ENCODE peak calls at places on chromosome 15, in seven cellular contexts. One of them, this sample, is unnamed.

GRCh38 chr15:66701422-66702034 is 508 bp upstream of the SMAD6 start:
- DNase-seq in fibroblast of mammary gland: peak; percentile 29
- DNase-seq in tibial nerve: no peak
- DNase-seq in AG04449: no peak
- DNase-seq in lower lobe of right lung: peak; percentile 70
- DNase-seq in AG04450: no peak
- DNase-seq in CD4-positive, alpha-beta memory T cell: peak; percentile 46
- DNase-seq in this sample: peak; percentile 64

GRCh38 chr15:57914350-57915055 is 151.0 kb downstream of the ALDH1A2 start:
- DNase-seq in CD4-positive, alpha-beta memory T cell: no peak
- DNase-seq in AG04450: no peak
- DNase-seq in lower lobe of right lung: peak; percentile 67
- DNase-seq in fibroblast of mammary gland: no peak
- DNase-seq in tibial nerve: no peak
- DNase-seq in AG04449: no peak
- DNase-seq in this sample: no peak

GRCh38 chr15:23503546-23503945 is 56.5 kb upstream of the GOLGA6L2 start:
- DNase-seq in lower lobe of right lung: no peak
- DNase-seq in AG04449: no peak
- DNase-seq in CD4-positive, alpha-beta memory T cell: no peak
- DNase-seq in AG04450: no peak
- DNase-seq in tibial nerve: no peak
- DNase-seq in fibroblast of mammary gland: no peak
- DNase-seq in this sample: no peak

GRCh38 chr15:29622637-29623036 is 199.6 kb downstream of the TJP1 start:
- DNase-seq in tibial nerve: no peak
- DNase-seq in fibroblast of mammary gland: no peak
- DNase-seq in AG04450: no peak
- DNase-seq in CD4-positive, alpha-beta memory T cell: no peak
- DNase-seq in AG04449: no peak
- DNase-seq in lower lobe of right lung: no peak
- DNase-seq in this sample: no peak

GRCh38 chr15:48592929-48593328 is 52.6 kb downstream of the FBN1 start:
- DNase-seq in tibial nerve: no peak
- DNase-seq in AG04450: no peak
- DNase-seq in lower lobe of right lung: no peak
- DNase-seq in fibroblast of mammary gland: peak; percentile 42
- DNase-seq in AG04449: no peak
- DNase-seq in CD4-positive, alpha-beta memory T cell: no peak
- DNase-seq in this sample: no peak

GRCh38 chr15:63522143-63522531 is 17.7 kb downstream of the USP3 start:
- DNase-seq in AG04450: no peak
- DNase-seq in fibroblast of mammary gland: peak; percentile 80
- DNase-seq in AG04449: no peak
- DNase-seq in lower lobe of right lung: no peak
- DNase-seq in CD4-positive, alpha-beta memory T cell: no peak
- DNase-seq in tibial nerve: no peak
- DNase-seq in this sample: no peak

GRCh38 chr15:77650285-77650684 is 17.6 kb upstream of the LINGO1 start:
- DNase-seq in lower lobe of right lung: no peak
- DNase-seq in tibial nerve: no peak
- DNase-seq in AG04450: no peak
- DNase-seq in CD4-positive, alpha-beta memory T cell: no peak
- DNase-seq in AG04449: no peak
- DNase-seq in fibroblast of mammary gland: peak; percentile 25
- DNase-seq in this sample: no peak

GRCh38 chr15:40320931-40321371 is 2.5 kb upstream of the INAFM2 start:
- DNase-seq in tibial nerve: peak; percentile 77
- DNase-seq in fibroblast of mammary gland: peak; percentile 65
- DNase-seq in CD4-positive, alpha-beta memory T cell: peak; percentile 65
- DNase-seq in AG04450: no peak
- DNase-seq in AG04449: no peak
- DNase-seq in lower lobe of right lung: no peak
- DNase-seq in this sample: no peak

GRCh38 chr15:67943961-67944674 is 104.3 kb upstream of the RNU6-1 start:
- DNase-seq in lower lobe of right lung: peak; percentile 61
- DNase-seq in tibial nerve: no peak
- DNase-seq in AG04450: no peak
- DNase-seq in CD4-positive, alpha-beta memory T cell: no peak
- DNase-seq in AG04449: no peak
- DNase-seq in fibroblast of mammary gland: peak; percentile 13
- DNase-seq in this sample: peak; percentile 40

GRCh38 chr15:65377105-65377975 is 462 bp downstream of the IGDCC3 start:
- DNase-seq in tibial nerve: no peak
- DNase-seq in lower lobe of right lung: no peak
- DNase-seq in fibroblast of mammary gland: no peak
- DNase-seq in AG04449: no peak
- DNase-seq in AG04450: no peak
- DNase-seq in CD4-positive, alpha-beta memory T cell: no peak
- DNase-seq in this sample: no peak

GRCh38 chr15:73387507-73388255 is 18.9 kb upstream of the HCN4 start:
- DNase-seq in lower lobe of right lung: no peak
- DNase-seq in AG04449: no peak
- DNase-seq in AG04450: no peak
- DNase-seq in CD4-positive, alpha-beta memory T cell: no peak
- DNase-seq in tibial nerve: no peak
- DNase-seq in fibroblast of mammary gland: peak; percentile 70
- DNase-seq in this sample: no peak

GRCh38 chr15:57890878-57891277 is 174.6 kb downstream of the ALDH1A2 start:
- DNase-seq in AG04449: no peak
- DNase-seq in fibroblast of mammary gland: no peak
- DNase-seq in CD4-positive, alpha-beta memory T cell: no peak
- DNase-seq in AG04450: no peak
- DNase-seq in tibial nerve: no peak
- DNase-seq in lower lobe of right lung: no peak
- DNase-seq in this sample: no peak

GRCh38 chr15:85333132-85333831 is 47.1 kb upstream of the AKAP13 start:
- DNase-seq in AG04450: peak; percentile 84
- DNase-seq in tibial nerve: no peak
- DNase-seq in CD4-positive, alpha-beta memory T cell: no peak
- DNase-seq in lower lobe of right lung: no peak
- DNase-seq in fibroblast of mammary gland: peak; percentile 84
- DNase-seq in AG04449: peak; percentile 73
- DNase-seq in this sample: no peak

GRCh38 chr15:55358471-55358870 is 39.4 kb downstream of the PIGB start:
- DNase-seq in AG04449: no peak
- DNase-seq in CD4-positive, alpha-beta memory T cell: no peak
- DNase-seq in AG04450: no peak
- DNase-seq in lower lobe of right lung: no peak
- DNase-seq in fibroblast of mammary gland: no peak
- DNase-seq in tibial nerve: no peak
- DNase-seq in this sample: no peak

GRCh38 chr15:77507151-77507847 is 86.6 kb downstream of the HMG20A start:
- DNase-seq in tibial nerve: peak; percentile 40
- DNase-seq in AG04450: no peak
- DNase-seq in AG04449: no peak
- DNase-seq in fibroblast of mammary gland: peak; percentile 60
- DNase-seq in CD4-positive, alpha-beta memory T cell: no peak
- DNase-seq in lower lobe of right lung: peak; percentile 79
- DNase-seq in this sample: peak; percentile 73

GRCh38 chr15:40928975-40929729 is at the start of gene DLL4:
- DNase-seq in CD4-positive, alpha-beta memory T cell: peak; percentile 38
- DNase-seq in AG04449: no peak
- DNase-seq in AG04450: peak; percentile 24
- DNase-seq in tibial nerve: peak; percentile 12
- DNase-seq in lower lobe of right lung: peak; percentile 86
- DNase-seq in fibroblast of mammary gland: peak; percentile 21
- DNase-seq in this sample: peak; percentile 89

GRCh38 chr15:37483779-37484178 is 383.4 kb upstream of the MEIS2 start:
- DNase-seq in CD4-positive, alpha-beta memory T cell: no peak
- DNase-seq in fibroblast of mammary gland: no peak
- DNase-seq in tibial nerve: no peak
- DNase-seq in lower lobe of right lung: no peak
- DNase-seq in AG04449: no peak
- DNase-seq in AG04450: no peak
- DNase-seq in this sample: no peak

GRCh38 chr15:70140543-70141375 is 43.0 kb upstream of the TLE3 start:
- DNase-seq in AG04449: no peak
- DNase-seq in tibial nerve: no peak
- DNase-seq in lower lobe of right lung: peak; percentile 75
- DNase-seq in AG04450: no peak
- DNase-seq in CD4-positive, alpha-beta memory T cell: peak; percentile 16
- DNase-seq in fibroblast of mammary gland: no peak
- DNase-seq in this sample: no peak

GRCh38 chr15:36191459-36191858 is 388.0 kb upstream of the CDIN1 start:
- DNase-seq in CD4-positive, alpha-beta memory T cell: no peak
- DNase-seq in fibroblast of mammary gland: no peak
- DNase-seq in AG04449: no peak
- DNase-seq in lower lobe of right lung: no peak
- DNase-seq in AG04450: no peak
- DNase-seq in tibial nerve: no peak
- DNase-seq in this sample: no peak

GRCh38 chr15:90030376-90030775 is 29.3 kb downstream of the ZNF710 start:
- DNase-seq in tibial nerve: no peak
- DNase-seq in AG04450: no peak
- DNase-seq in CD4-positive, alpha-beta memory T cell: no peak
- DNase-seq in AG04449: no peak
- DNase-seq in fibroblast of mammary gland: no peak
- DNase-seq in lower lobe of right lung: no peak
- DNase-seq in this sample: no peak

GRCh38 chr15:90025461-90026033 is 24.4 kb downstream of the ZNF710 start:
- DNase-seq in tibial nerve: no peak
- DNase-seq in CD4-positive, alpha-beta memory T cell: no peak
- DNase-seq in lower lobe of right lung: no peak
- DNase-seq in AG04450: no peak
- DNase-seq in AG04449: no peak
- DNase-seq in fibroblast of mammary gland: no peak
- DNase-seq in this sample: no peak

GRCh38 chr15:90031231-90031791 is 30.2 kb downstream of the ZNF710 start:
- DNase-seq in AG04449: no peak
- DNase-seq in AG04450: no peak
- DNase-seq in fibroblast of mammary gland: peak; percentile 86
- DNase-seq in tibial nerve: no peak
- DNase-seq in CD4-positive, alpha-beta memory T cell: peak; percentile 25
- DNase-seq in lower lobe of right lung: no peak
- DNase-seq in this sample: peak; percentile 54

GRCh38 chr15:90029024-90029423 is 27.9 kb downstream of the ZNF710 start:
- DNase-seq in tibial nerve: no peak
- DNase-seq in AG04450: no peak
- DNase-seq in AG04449: no peak
- DNase-seq in fibroblast of mammary gland: no peak
- DNase-seq in CD4-positive, alpha-beta memory T cell: no peak
- DNase-seq in lower lobe of right lung: no peak
- DNase-seq in this sample: no peak

DNA sequence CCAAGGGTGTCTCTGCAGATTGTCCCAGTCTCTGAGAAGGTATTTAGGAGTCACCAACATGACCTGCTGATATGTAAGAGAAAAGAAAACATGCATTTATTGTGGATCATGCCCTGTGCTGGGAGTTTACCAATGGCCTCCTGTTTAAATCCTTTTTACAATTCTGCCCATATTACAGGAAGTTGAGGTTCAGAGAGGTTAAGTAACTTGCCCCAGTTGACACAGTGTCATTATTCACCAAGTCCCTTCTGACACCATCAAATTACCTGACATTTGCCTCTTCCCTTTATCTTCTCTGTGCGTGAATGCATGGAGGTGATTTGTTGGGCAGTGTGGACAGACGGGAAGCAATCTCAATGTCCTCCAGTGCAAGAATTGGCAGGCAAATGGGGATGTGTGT is 27.3 kb downstream of the ZNF710 start:
- DNase-seq in CD4-positive, alpha-beta memory T cell: no peak
- DNase-seq in AG04449: no peak
- DNase-seq in tibial nerve: no peak
- DNase-seq in AG04450: no peak
- DNase-seq in lower lobe of right lung: no peak
- DNase-seq in fibroblast of mammary gland: no peak
- DNase-seq in this sample: no peak
- H3K4me3 ChIP-seq in CD4-positive, alpha-beta memory T cell: no peak overlapping the region
- H3K4me3 ChIP-seq in AG04449: no peak overlapping the region
- H3K4me3 ChIP-seq in tibial nerve: no peak overlapping the region
- H3K4me3 ChIP-seq in AG04450: no peak overlapping the region
- H3K4me3 ChIP-seq in lower lobe of right lung: no peak overlapping the region
- H3K4me3 ChIP-seq in fibroblast of mammary gland: no peak overlapping the region
- H3K4me3 ChIP-seq in this sample: no peak overlapping the region

GRCh38 chr15:44298878-44299277 is 10.4 kb downstream of the GOLM2 start:
- DNase-seq in lower lobe of right lung: no peak
- DNase-seq in CD4-positive, alpha-beta memory T cell: no peak
- DNase-seq in AG04450: no peak
- DNase-seq in AG04449: no peak
- DNase-seq in fibroblast of mammary gland: peak; percentile 3
- DNase-seq in tibial nerve: no peak
- DNase-seq in this sample: no peak
- H3K4me3 ChIP-seq in lower lobe of right lung: no peak overlapping the region
- H3K4me3 ChIP-seq in CD4-positive, alpha-beta memory T cell: no peak overlapping the region
- H3K4me3 ChIP-seq in AG04450: no peak overlapping the region
- H3K4me3 ChIP-seq in AG04449: no peak overlapping the region
- H3K4me3 ChIP-seq in fibroblast of mammary gland: no peak overlapping the region
- H3K4me3 ChIP-seq in tibial nerve: no peak overlapping the region
- H3K4me3 ChIP-seq in this sample: no peak overlapping the region

DNA sequence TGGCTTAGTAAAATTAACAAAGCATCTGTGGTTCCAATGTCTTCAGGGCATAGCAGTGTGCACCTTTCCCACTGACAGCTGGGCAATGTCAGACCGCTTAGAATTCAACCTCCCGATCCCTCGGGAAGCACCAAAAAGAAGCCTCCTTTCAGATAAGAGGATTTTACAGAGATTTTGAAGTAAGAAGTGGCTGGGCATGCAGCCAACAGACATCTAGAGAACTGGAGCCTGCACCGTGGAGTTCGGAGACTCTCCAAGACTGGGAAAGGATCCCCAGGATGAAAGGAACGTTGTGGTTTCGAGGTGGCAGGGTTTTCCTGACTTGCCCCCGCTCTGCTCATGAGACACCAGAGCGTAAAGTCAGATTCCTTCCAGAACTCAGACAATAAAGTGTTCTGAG is 5.3 kb downstream of the FAM174B start:
- DNase-seq in tibial nerve: no peak
- DNase-seq in lower lobe of right lung: no peak
- DNase-seq in AG04449: no peak
- DNase-seq in AG04450: no peak
- DNase-seq in CD4-positive, alpha-beta memory T cell: no peak
- DNase-seq in fibroblast of mammary gland: no peak
- DNase-seq in this sample: no peak
- H3K4me3 ChIP-seq in tibial nerve: no peak overlapping the region
- H3K4me3 ChIP-seq in lower lobe of right lung: no peak overlapping the region
- H3K4me3 ChIP-seq in AG04449: no peak overlapping the region
- H3K4me3 ChIP-seq in AG04450: no peak overlapping the region
- H3K4me3 ChIP-seq in CD4-positive, alpha-beta memory T cell: no peak overlapping the region
- H3K4me3 ChIP-seq in fibroblast of mammary gland: no peak overlapping the region
- H3K4me3 ChIP-seq in this sample: no peak overlapping the region

DNA sequence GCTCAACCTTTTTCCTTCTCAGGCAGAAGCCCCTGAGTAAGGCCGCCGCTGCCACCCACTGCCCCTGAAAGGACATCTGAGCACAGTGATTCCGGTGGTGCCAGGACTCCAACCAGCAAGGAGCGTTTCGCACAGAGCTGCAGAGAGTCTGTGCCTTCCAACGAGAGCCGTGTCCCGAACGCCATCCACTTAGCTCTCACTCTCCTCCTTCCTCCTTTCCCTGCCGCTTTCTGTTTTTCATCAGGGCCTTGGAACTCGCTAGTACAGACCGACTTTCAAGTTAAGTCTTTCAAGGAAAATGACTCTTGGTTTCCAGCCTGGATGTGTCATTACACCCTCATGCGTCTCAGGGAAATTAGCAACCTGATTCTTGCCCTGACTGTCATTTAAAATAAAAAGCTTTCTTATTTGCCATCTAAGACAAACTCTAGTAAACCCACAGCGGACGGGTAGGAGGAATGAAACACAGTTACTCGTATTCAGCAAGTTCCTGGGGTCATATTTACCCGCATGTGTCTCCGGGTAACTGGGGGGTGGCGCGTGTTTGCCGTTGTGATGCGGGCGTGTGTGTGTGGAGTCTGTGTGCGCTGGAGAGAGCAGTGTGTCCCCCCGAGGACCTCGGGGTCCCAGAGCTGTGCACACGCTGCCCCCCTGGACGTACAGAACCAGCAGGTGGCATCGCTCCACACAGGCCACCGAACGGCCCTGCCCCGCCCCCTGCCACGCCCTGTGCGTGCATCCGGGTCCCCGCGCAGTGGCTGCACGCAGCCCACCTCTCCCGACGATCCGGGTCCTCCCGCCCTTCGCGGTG is 30.4 kb upstream of the ALDH1A3 start:
- DNase-seq in tibial nerve: no peak
- DNase-seq in lower lobe of right lung: peak; percentile 62
- DNase-seq in fibroblast of mammary gland: peak; percentile 63
- DNase-seq in CD4-positive, alpha-beta memory T cell: peak; percentile 21
- DNase-seq in AG04449: no peak
- DNase-seq in AG04450: no peak
- DNase-seq in this sample: peak; percentile 34
- H3K4me3 ChIP-seq in tibial nerve: peak overlapping the region; percentile 59
- H3K4me3 ChIP-seq in lower lobe of right lung: peak overlapping the region; percentile 57
- H3K4me3 ChIP-seq in fibroblast of mammary gland: peak overlapping the region; percentile 69
- H3K4me3 ChIP-seq in CD4-positive, alpha-beta memory T cell: no peak overlapping the region
- H3K4me3 ChIP-seq in AG04449: peak overlapping the region; percentile 64
- H3K4me3 ChIP-seq in AG04450: peak overlapping the region; percentile 59
- H3K4me3 ChIP-seq in this sample: peak overlapping the region; percentile 14